ENCODE peak calls at places on chromosomes 6 and 20, in six cellular contexts. One of them, this sample, is unnamed.

GRCh38 chr6:112038268-112038667 is 15.6 kb upstream of the CCN6 start:
- DNase-seq in stimulated activated CD4-positive, alpha-beta T cell treated with anti-CD3 and anti-CD28 coated beads, Interleukin-12 subunit alpha, Interleukin-12 subunit beta, amount 100 ng/mL, for 48 hours: no peak
- DNase-seq in CD8-positive, alpha-beta T cell: no peak
- DNase-seq in GM23248: peak; percentile 70
- DNase-seq in foreskin keratinocyte: no peak
- DNase-seq in NCI-H1436: no peak
- DNase-seq in this sample: no peak

GRCh38 chr6:134253681-134254080 is 64.2 kb downstream of the SGK1 start:
- DNase-seq in CD8-positive, alpha-beta T cell: no peak
- DNase-seq in stimulated activated CD4-positive, alpha-beta T cell treated with anti-CD3 and anti-CD28 coated beads, Interleukin-12 subunit alpha, Interleukin-12 subunit beta, amount 100 ng/mL, for 48 hours: no peak
- DNase-seq in GM23248: peak; percentile 83
- DNase-seq in NCI-H1436: no peak
- DNase-seq in foreskin keratinocyte: no peak
- DNase-seq in this sample: no peak

GRCh38 chr6:29945421-29945820 is 3.1 kb downstream of the HLA-A start:
- DNase-seq in CD8-positive, alpha-beta T cell: no peak
- DNase-seq in stimulated activated CD4-positive, alpha-beta T cell treated with anti-CD3 and anti-CD28 coated beads, Interleukin-12 subunit alpha, Interleukin-12 subunit beta, amount 100 ng/mL, for 48 hours: no peak
- DNase-seq in foreskin keratinocyte: no peak
- DNase-seq in NCI-H1436: no peak
- DNase-seq in GM23248: no peak
- DNase-seq in this sample: no peak

GRCh38 chr6:139472341-139473038 is 98.0 kb upstream of the CITED2 start:
- DNase-seq in foreskin keratinocyte: no peak
- DNase-seq in CD8-positive, alpha-beta T cell: no peak
- DNase-seq in stimulated activated CD4-positive, alpha-beta T cell treated with anti-CD3 and anti-CD28 coated beads, Interleukin-12 subunit alpha, Interleukin-12 subunit beta, amount 100 ng/mL, for 48 hours: no peak
- DNase-seq in NCI-H1436: no peak
- DNase-seq in GM23248: peak; percentile 77
- DNase-seq in this sample: no peak

GRCh38 chr20:5002077-5002413 is 735 bp upstream of the SLC23A2 start:
- DNase-seq in stimulated activated CD4-positive, alpha-beta T cell treated with anti-CD3 and anti-CD28 coated beads, Interleukin-12 subunit alpha, Interleukin-12 subunit beta, amount 100 ng/mL, for 48 hours: no peak
- DNase-seq in NCI-H1436: no peak
- DNase-seq in CD8-positive, alpha-beta T cell: no peak
- DNase-seq in foreskin keratinocyte: no peak
- DNase-seq in GM23248: peak; percentile 31
- DNase-seq in this sample: no peak

GRCh38 chr20:25378189-25378883 is 12.3 kb downstream of the ABHD12 start:
- DNase-seq in NCI-H1436: no peak
- DNase-seq in GM23248: no peak
- DNase-seq in foreskin keratinocyte: no peak
- DNase-seq in stimulated activated CD4-positive, alpha-beta T cell treated with anti-CD3 and anti-CD28 coated beads, Interleukin-12 subunit alpha, Interleukin-12 subunit beta, amount 100 ng/mL, for 48 hours: no peak
- DNase-seq in CD8-positive, alpha-beta T cell: no peak
- DNase-seq in this sample: no peak

GRCh38 chr20:53718142-53718481 is 124.5 kb upstream of the ZNF217 start:
- DNase-seq in CD8-positive, alpha-beta T cell: no peak
- DNase-seq in GM23248: no peak
- DNase-seq in stimulated activated CD4-positive, alpha-beta T cell treated with anti-CD3 and anti-CD28 coated beads, Interleukin-12 subunit alpha, Interleukin-12 subunit beta, amount 100 ng/mL, for 48 hours: no peak
- DNase-seq in NCI-H1436: no peak
- DNase-seq in foreskin keratinocyte: no peak
- DNase-seq in this sample: no peak

GRCh38 chr6:44538841-44539240 is 151.3 kb downstream of the CDC5L start:
- DNase-seq in CD8-positive, alpha-beta T cell: no peak
- DNase-seq in stimulated activated CD4-positive, alpha-beta T cell treated with anti-CD3 and anti-CD28 coated beads, Interleukin-12 subunit alpha, Interleukin-12 subunit beta, amount 100 ng/mL, for 48 hours: no peak
- DNase-seq in NCI-H1436: no peak
- DNase-seq in GM23248: no peak
- DNase-seq in foreskin keratinocyte: no peak
- DNase-seq in this sample: no peak

GRCh38 chr6:139515511-139515910 is 141.1 kb upstream of the CITED2 start:
- DNase-seq in CD8-positive, alpha-beta T cell: no peak
- DNase-seq in GM23248: no peak
- DNase-seq in NCI-H1436: no peak
- DNase-seq in foreskin keratinocyte: no peak
- DNase-seq in stimulated activated CD4-positive, alpha-beta T cell treated with anti-CD3 and anti-CD28 coated beads, Interleukin-12 subunit alpha, Interleukin-12 subunit beta, amount 100 ng/mL, for 48 hours: no peak
- DNase-seq in this sample: no peak

GRCh38 chr20:6071162-6071695 is 17.4 kb upstream of the LRRN4 start:
- DNase-seq in CD8-positive, alpha-beta T cell: no peak
- DNase-seq in GM23248: no peak
- DNase-seq in NCI-H1436: no peak
- DNase-seq in stimulated activated CD4-positive, alpha-beta T cell treated with anti-CD3 and anti-CD28 coated beads, Interleukin-12 subunit alpha, Interleukin-12 subunit beta, amount 100 ng/mL, for 48 hours: no peak
- DNase-seq in foreskin keratinocyte: no peak
- DNase-seq in this sample: no peak

GRCh38 chr6:118383924-118384323 is 164.2 kb upstream of the PLN start:
- DNase-seq in NCI-H1436: no peak
- DNase-seq in stimulated activated CD4-positive, alpha-beta T cell treated with anti-CD3 and anti-CD28 coated beads, Interleukin-12 subunit alpha, Interleukin-12 subunit beta, amount 100 ng/mL, for 48 hours: no peak
- DNase-seq in CD8-positive, alpha-beta T cell: no peak
- DNase-seq in GM23248: peak; percentile 21
- DNase-seq in foreskin keratinocyte: no peak
- DNase-seq in this sample: no peak

GRCh38 chr6:148445620-148446019 is 103.0 kb downstream of the SASH1 start:
- DNase-seq in foreskin keratinocyte: peak; percentile 51
- DNase-seq in GM23248: peak; percentile 68
- DNase-seq in NCI-H1436: no peak
- DNase-seq in stimulated activated CD4-positive, alpha-beta T cell treated with anti-CD3 and anti-CD28 coated beads, Interleukin-12 subunit alpha, Interleukin-12 subunit beta, amount 100 ng/mL, for 48 hours: no peak
- DNase-seq in CD8-positive, alpha-beta T cell: no peak
- DNase-seq in this sample: no peak

GRCh38 chr6:74074609-74075008 is 378.6 kb downstream of the CD109 start:
- DNase-seq in CD8-positive, alpha-beta T cell: no peak
- DNase-seq in stimulated activated CD4-positive, alpha-beta T cell treated with anti-CD3 and anti-CD28 coated beads, Interleukin-12 subunit alpha, Interleukin-12 subunit beta, amount 100 ng/mL, for 48 hours: no peak
- DNase-seq in foreskin keratinocyte: no peak
- DNase-seq in GM23248: no peak
- DNase-seq in NCI-H1436: no peak
- DNase-seq in this sample: no peak

GRCh38 chr6:4256969-4257368 is 121.6 kb upstream of the ECI2 start:
- DNase-seq in foreskin keratinocyte: no peak
- DNase-seq in stimulated activated CD4-positive, alpha-beta T cell treated with anti-CD3 and anti-CD28 coated beads, Interleukin-12 subunit alpha, Interleukin-12 subunit beta, amount 100 ng/mL, for 48 hours: no peak
- DNase-seq in NCI-H1436: no peak
- DNase-seq in CD8-positive, alpha-beta T cell: no peak
- DNase-seq in GM23248: peak; percentile 54
- DNase-seq in this sample: no peak

GRCh38 chr6:42726026-42726425 is 3.6 kb upstream of the PRPH2 start:
- DNase-seq in foreskin keratinocyte: no peak
- DNase-seq in stimulated activated CD4-positive, alpha-beta T cell treated with anti-CD3 and anti-CD28 coated beads, Interleukin-12 subunit alpha, Interleukin-12 subunit beta, amount 100 ng/mL, for 48 hours: no peak
- DNase-seq in CD8-positive, alpha-beta T cell: no peak
- DNase-seq in GM23248: peak; percentile 57
- DNase-seq in NCI-H1436: no peak
- DNase-seq in this sample: no peak

This sample was measured in cerebellar nuclear complex.